ENCODE peak calls at places on chromosome 16, in seven cellular contexts. M is heart right ventricle; L is WERI-Rb-1; K is trophoblast cell; T is AG04450; O is cardiac muscle cell; U is CD4-positive, alpha-beta T cell. W is an unnamed sample.

GRCh38 chr16:75105306-75106061 is 11.1 kb downstream of the LDHD start:
- DNase-seq in M (peak; percentile 55), L (no peak), K (no peak), T (peak; percentile 24), O (no peak), U (no peak), W (no peak)

GRCh38 chr16:83330251-83330650 is 477.5 kb upstream of the HSBP1 start:
- DNase-seq in M (no peak), L (no peak), K (no peak), T (no peak), O (no peak), U (no peak), W (no peak)

GRCh38 chr16:16162591-16162990 is 60.7 kb downstream of the ABCC6 start:
- DNase-seq in M (no peak), L (no peak), K (no peak), T (no peak), O (no peak), U (no peak), W (no peak)

GRCh38 chr16:53775821-53776431 is 72.0 kb downstream of the FTO start:
- DNase-seq in M (peak; percentile 14), L (no peak), K (peak; percentile 37), T (peak; percentile 81), O (no peak), U (no peak), W (no peak)

GRCh38 chr16:78768723-78769122 is 669.3 kb downstream of the WWOX start:
- DNase-seq in M (no peak), L (no peak), K (no peak), T (no peak), O (no peak), U (no peak), W (no peak)

GRCh38 chr16:30775381-30776099 is 11.5 kb downstream of the ZNF629 start:
- DNase-seq in M (peak; percentile 84), L (peak; percentile 90), K (peak; percentile 63), T (no peak), O (peak; percentile 88), U (peak; percentile 25), W (peak; percentile 86)

GRCh38 chr16:75175074-75175473 is 26.8 kb downstream of the ZFP1 start:
- DNase-seq in M (no peak), L (no peak), K (no peak), T (no peak), O (no peak), U (no peak), W (no peak)

GRCh38 chr16:4972938-4973587 is 14.9 kb downstream of the SEC14L5 start:
- DNase-seq in M (no peak), L (no peak), K (no peak), T (no peak), O (no peak), U (no peak), W (peak; percentile 63)

GRCh38 chr16:82231021-82231787 is 61.2 kb upstream of the MPHOSPH6 start:
- DNase-seq in M (no peak), L (no peak), K (no peak), T (no peak), O (no peak), U (no peak), W (no peak)

GRCh38 chr16:74700206-74701040 is at the start of gene MLKL:
- DNase-seq in M (peak; percentile 64), L (peak; percentile 46), K (peak; percentile 36), T (no peak), O (peak; percentile 44), U (peak; percentile 36), W (no peak)

GRCh38 chr16:8588703-8589292 is 1.5 kb downstream of the TMEM114 start:
- DNase-seq in M (no peak), L (no peak), K (no peak), T (no peak), O (no peak), U (no peak), W (no peak)

GRCh38 chr16:19123535-19124178 is 9.9 kb downstream of the ITPRIPL2 start:
- DNase-seq in M (no peak), L (no peak), K (no peak), T (no peak), O (no peak), U (no peak), W (no peak)

GRCh38 chr16:4624827-4625616 is 396 bp downstream of the MGRN1 start:
- DNase-seq in M (peak; percentile 67), L (peak; percentile 39), K (peak; percentile 48), T (peak; percentile 8), O (peak; percentile 61), U (peak; percentile 33), W (peak; percentile 64)

GRCh38 chr16:49940464-49941224 is 84.4 kb upstream of the CNEP1R1 start:
- DNase-seq in M (no peak), L (no peak), K (no peak), T (no peak), O (no peak), U (no peak), W (no peak)

GRCh38 chr16:11755022-11755760 is 12.5 kb upstream of the TXNDC11 start:
- DNase-seq in M (no peak), L (no peak), K (no peak), T (no peak), O (no peak), U (no peak), W (no peak)

GRCh38 chr16:86825631-86826030 is 247.3 kb downstream of the FOXL1 start:
- DNase-seq in M (no peak), L (no peak), K (no peak), T (no peak), O (no peak), U (no peak), W (no peak)

GRCh38 chr16:24011237-24011636 is 175.5 kb downstream of the PRKCB start:
- DNase-seq in M (no peak), L (no peak), K (no peak), T (no peak), O (no peak), U (no peak), W (no peak)

GRCh38 chr16:24013733-24014645 is 178.2 kb downstream of the PRKCB start:
- DNase-seq in M (no peak), L (peak; percentile 40), K (peak; percentile 12), T (no peak), O (no peak), U (peak; percentile 43), W (no peak)

GRCh38 chr16:24013054-24013636 is 177.4 kb downstream of the PRKCB start:
- DNase-seq in M (no peak), L (no peak), K (no peak), T (no peak), O (no peak), U (no peak), W (no peak)

GRCh38 chr16:24018485-24018884 is 182.7 kb downstream of the PRKCB start:
- DNase-seq in M (no peak), L (no peak), K (no peak), T (no peak), O (no peak), U (no peak), W (no peak)

GRCh38 chr16:24015923-24016322 is 180.1 kb downstream of the PRKCB start:
- DNase-seq in M (no peak), L (no peak), K (no peak), T (no peak), O (no peak), U (no peak), W (no peak)
- H3K27ac ChIP-seq in M (no peak overlapping the region), L (no peak overlapping the region), K (no peak overlapping the region), T (no peak overlapping the region), O (no peak overlapping the region), U (no peak overlapping the region), W (no peak overlapping the region)

GRCh38 chr16:89120921-89121351 is 27.3 kb downstream of the ACSF3 start:
- DNase-seq in M (no peak), L (no peak), K (no peak), T (no peak), O (no peak), U (no peak), W (no peak)

GRCh38 chr16:89120281-89120680 is 26.6 kb downstream of the ACSF3 start:
- DNase-seq in M (no peak), L (no peak), K (no peak), T (no peak), O (no peak), U (no peak), W (no peak)

GRCh38 chr16:89119161-89119621 is 25.5 kb downstream of the ACSF3 start:
- DNase-seq in M (no peak), L (no peak), K (no peak), T (no peak), O (no peak), U (no peak), W (no peak)

GRCh38 chr16:89118361-89119061 is 24.9 kb downstream of the ACSF3 start:
- DNase-seq in M (no peak), L (no peak), K (no peak), T (no peak), O (no peak), U (no peak), W (peak; percentile 33)

DNA sequence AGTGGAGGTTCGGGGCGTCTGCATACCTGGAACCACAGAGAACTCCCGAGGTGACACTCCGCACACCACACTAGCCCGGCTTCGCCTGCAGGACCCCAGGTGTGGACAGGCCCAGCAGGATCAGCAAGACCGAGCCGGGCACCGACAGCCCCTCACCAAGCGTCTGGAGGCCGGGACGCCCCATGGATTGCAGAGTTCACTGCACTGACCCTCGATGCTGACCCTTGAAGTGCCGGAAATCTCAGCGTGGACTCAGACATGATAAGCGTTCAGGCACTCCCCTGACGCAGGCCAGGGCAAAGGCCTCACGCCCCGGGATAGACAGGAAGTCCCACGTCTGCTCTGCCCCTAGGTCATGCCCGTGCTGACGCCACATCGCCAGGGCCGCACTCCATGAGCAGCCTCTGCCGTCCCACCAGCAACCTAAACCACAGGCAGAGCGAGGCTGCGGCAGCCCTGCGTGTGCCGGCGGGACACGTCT is 26.0 kb downstream of the ACSF3 start:
- DNase-seq in M (no peak), L (no peak), K (no peak), T (no peak), O (no peak), U (no peak), W (no peak)
- H3K27ac ChIP-seq in M (no peak overlapping the region), L (no peak overlapping the region), K (no peak overlapping the region), T (no peak overlapping the region), O (no peak overlapping the region), U (no peak overlapping the region), W (no peak overlapping the region)

DNA sequence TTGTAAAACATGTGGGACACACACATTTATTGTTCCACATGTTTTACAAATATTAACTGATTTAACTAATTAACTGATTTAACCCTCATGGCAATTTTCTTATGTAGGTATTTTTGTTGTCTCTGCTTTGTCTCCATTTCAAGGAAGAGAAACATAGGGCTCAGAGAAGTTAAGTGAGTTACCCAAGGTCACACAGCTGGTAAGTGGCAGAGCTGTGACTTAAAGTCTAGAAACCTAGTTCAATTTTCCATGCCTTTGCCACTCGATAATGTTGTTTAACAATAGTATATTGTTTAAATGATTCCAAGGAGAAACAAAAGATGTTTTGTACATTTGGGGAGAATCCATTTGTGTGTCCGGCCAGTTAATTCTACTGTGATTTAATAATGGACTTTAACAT is 284.1 kb upstream of the CDH5 start:
- DNase-seq in M (no peak), L (no peak), K (no peak), T (no peak), O (no peak), U (no peak), W (no peak)
- H3K27ac ChIP-seq in M (no peak overlapping the region), L (no peak overlapping the region), K (no peak overlapping the region), T (no peak overlapping the region), O (no peak overlapping the region), U (no peak overlapping the region), W (no peak overlapping the region)

DNA sequence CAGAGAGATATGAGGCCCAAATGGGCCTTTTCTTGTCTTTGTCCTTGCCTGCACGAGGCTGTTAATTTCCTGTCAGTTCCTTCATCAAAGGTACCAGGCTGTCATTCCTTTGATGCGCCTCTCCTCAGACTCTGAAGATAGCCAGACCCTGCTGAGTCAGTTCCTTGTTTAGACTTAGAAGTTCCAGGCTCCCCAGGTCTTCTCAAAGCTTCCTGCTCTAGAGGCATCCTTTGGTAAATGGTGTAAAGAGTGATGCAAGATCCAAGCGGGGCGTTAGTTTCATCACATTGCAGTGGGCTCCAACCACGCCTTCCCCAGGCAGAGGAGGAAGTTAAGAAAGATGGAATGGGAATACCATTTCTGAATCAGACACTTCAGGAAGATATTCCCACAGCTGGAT is 4.0 kb upstream of the CDH11 start:
- DNase-seq in M (no peak), L (no peak), K (no peak), T (no peak), O (no peak), U (no peak), W (no peak)
- H3K27ac ChIP-seq in M (no peak overlapping the region), L (no peak overlapping the region), K (no peak overlapping the region), T (no peak overlapping the region), O (no peak overlapping the region), U (no peak overlapping the region), W (no peak overlapping the region)

W was measured in dorsolateral prefrontal cortex.